ENCODE peak calls at places on chromosomes 6 and 20, in five cellular contexts. L, C, R, J and G are unnamed samples.

GRCh38 chr20:12166053-12166717 is 248.5 kb downstream of the BTBD3 start:
- DNase-seq in L (no peak), C (no peak), R (no peak), J (no peak), G (no peak)

GRCh38 chr6:35497571-35498406 is 910 bp upstream of the TEAD3 start:
- DNase-seq in L (no peak), C (peak; percentile 64), R (peak; percentile 95), J (peak; percentile 45), G (peak; percentile 14)

GRCh38 chr6:112667427-112667826 is 320.3 kb downstream of the RFPL4B start:
- DNase-seq in L (no peak), C (no peak), R (no peak), J (no peak), G (no peak)

GRCh38 chr6:148747493-148748160 is 797 bp downstream of the UST start:
- DNase-seq in L (peak; percentile 49), C (peak; percentile 72), R (peak; percentile 93), J (peak; percentile 18), G (peak; percentile 50)

GRCh38 chr20:16537025-16537665 is 36.1 kb downstream of the KIF16B start:
- DNase-seq in L (no peak), C (no peak), R (no peak), J (no peak), G (no peak)

GRCh38 chr6:15946701-15947390 is 182.0 kb upstream of the MYLIP start:
- DNase-seq in L (no peak), C (no peak), R (no peak), J (no peak), G (no peak)

GRCh38 chr6:82781805-82782204 is 283.8 kb downstream of the UBE3D start:
- DNase-seq in L (no peak), C (no peak), R (no peak), J (no peak), G (no peak)

GRCh38 chr6:157436200-157436943 is 55.4 kb downstream of the ZDHHC14 start:
- DNase-seq in L (no peak), C (no peak), R (no peak), J (no peak), G (no peak)

GRCh38 chr6:135145509-135145865 is 35.6 kb upstream of the MYB start:
- DNase-seq in L (no peak), C (no peak), R (no peak), J (no peak), G (no peak)

GRCh38 chr6:38264605-38265004 is 375.1 kb downstream of the BTBD9 start:
- DNase-seq in L (no peak), C (no peak), R (no peak), J (no peak), G (no peak)

GRCh38 chr6:130524552-130524951 is 158.7 kb downstream of the TMEM200A start:
- DNase-seq in L (no peak), C (no peak), R (no peak), J (no peak), G (no peak)

GRCh38 chr6:71197267-71197666 is 91.3 kb upstream of the OGFRL1 start:
- DNase-seq in L (no peak), C (no peak), R (no peak), J (no peak), G (no peak)

GRCh38 chr6:146856296-146856695 is 257.5 kb downstream of the ADGB start:
- DNase-seq in L (no peak), C (no peak), R (no peak), J (no peak), G (no peak)

GRCh38 chr6:34598725-34599124 is 42.6 kb upstream of the SPDEF start:
- DNase-seq in L (no peak), C (no peak), R (no peak), J (no peak), G (no peak)

GRCh38 chr6:26003102-26003694 is 40.6 kb downstream of the TRIM38 start:
- DNase-seq in L (no peak), C (peak; percentile 76), R (peak; percentile 90), J (peak; percentile 55), G (peak; percentile 14)

GRCh38 chr6:159726196-159726917 is 949 bp upstream of the WTAP start:
- DNase-seq in L (no peak), C (no peak), R (no peak), J (no peak), G (no peak)

GRCh38 chr6:108782231-108783041 is 65.8 kb upstream of the ARMC2 start:
- DNase-seq in L (peak; percentile 41), C (peak; percentile 77), R (peak; percentile 95), J (peak; percentile 77), G (peak; percentile 59)

GRCh38 chr6:85684125-85684808 is 41.6 kb upstream of the SYNCRIP start:
- DNase-seq in L (no peak), C (no peak), R (no peak), J (no peak), G (no peak)

GRCh38 chr6:26032387-26033131 is 54.7 kb upstream of the HFE start:
- DNase-seq in L (no peak), C (no peak), R (no peak), J (peak; percentile 30), G (no peak)

GRCh38 chr6:69867075-69867911 is 937 bp downstream of the COL19A1 start:
- DNase-seq in L (peak; percentile 13), C (peak; percentile 87), R (peak; percentile 87), J (peak; percentile 63), G (peak; percentile 28)

GRCh38 chr6:15426395-15426794 is 180.5 kb downstream of the JARID2 start:
- DNase-seq in L (no peak), C (no peak), R (no peak), J (no peak), G (no peak)

GRCh38 chr20:7696311-7696710 is 243.9 kb downstream of the HAO1 start:
- DNase-seq in L (no peak), C (no peak), R (no peak), J (no peak), G (no peak)